ENCODE peak calls at places on chromosome 17, in nine cellular contexts. R, G, B, T, M, E, Q, O and V are unnamed samples.

GRCh38 chr17:18182190-18182977 is 1.2 kb upstream of the ALKBH5 start:
- DNase-seq in R (no peak), G (peak), B (peak), T (no peak), M (no peak), E (no peak), Q (peak), O (no peak), V (peak)

GRCh38 chr17:74020522-74020921 is 183.0 kb upstream of the RPL38 start:
- DNase-seq in R (no peak), G (no peak), B (no peak), T (no peak), M (no peak), E (no peak), Q (no peak), O (no peak), V (no peak)

GRCh38 chr17:35684046-35684802 is 47.2 kb upstream of the RASL10B start:
- DNase-seq in R (no peak), G (no peak), B (no peak), T (no peak), M (no peak), E (no peak), Q (no peak), O (no peak), V (peak)

GRCh38 chr17:69733171-69734014 is 318.9 kb downstream of the MAP2K6 start:
- DNase-seq in R (peak), G (no peak), B (no peak), T (no peak), M (no peak), E (no peak), Q (peak), O (no peak), V (no peak)

GRCh38 chr17:43021739-43022512 is at the start of gene VAT1:
- DNase-seq in R (no peak), G (peak), B (peak), T (no peak), M (peak), E (peak), Q (peak), O (peak), V (peak)

GRCh38 chr17:5092139-5093010 is 14.1 kb downstream of the ZFP3 start:
- DNase-seq in R (no peak), G (no peak), B (no peak), T (no peak), M (no peak), E (no peak), Q (no peak), O (no peak), V (no peak)

GRCh38 chr17:5361426-5361825 is 58.0 kb downstream of the NUP88 start:
- DNase-seq in R (no peak), G (no peak), B (no peak), T (no peak), M (no peak), E (no peak), Q (no peak), O (no peak), V (peak)

GRCh38 chr17:53191878-53192277 is 630.8 kb upstream of the KIF2B start:
- DNase-seq in R (no peak), G (no peak), B (no peak), T (no peak), M (no peak), E (no peak), Q (no peak), O (no peak), V (peak)

GRCh38 chr17:72407336-72408121 is 286.7 kb downstream of the SOX9 start:
- DNase-seq in R (no peak), G (peak), B (peak), T (no peak), M (peak), E (no peak), Q (peak), O (no peak), V (peak)

GRCh38 chr17:57463103-57463885 is 207.0 kb downstream of the MSI2 start:
- DNase-seq in R (no peak), G (peak), B (no peak), T (no peak), M (no peak), E (no peak), Q (no peak), O (peak), V (no peak)

GRCh38 chr17:17789410-17789809 is 47.4 kb downstream of the SREBF1 start:
- DNase-seq in R (no peak), G (no peak), B (no peak), T (no peak), M (no peak), E (no peak), Q (no peak), O (no peak), V (no peak)

GRCh38 chr17:50037321-50038107 is 18.4 kb upstream of the ITGA3 start:
- DNase-seq in R (no peak), G (peak), B (peak), T (no peak), M (no peak), E (peak), Q (peak), O (no peak), V (no peak)

GRCh38 chr17:3961564-3962047 is 2.6 kb downstream of the ATP2A3 start:
- DNase-seq in R (no peak), G (peak), B (no peak), T (no peak), M (no peak), E (peak), Q (no peak), O (no peak), V (no peak)

GRCh38 chr17:37488607-37489196 is 989 bp upstream of the DUSP14 start:
- DNase-seq in R (peak), G (peak), B (peak), T (peak), M (peak), E (peak), Q (peak), O (peak), V (peak)

GRCh38 chr17:63819585-63820537 is 7.4 kb upstream of the PSMC5 start:
- DNase-seq in R (no peak), G (no peak), B (no peak), T (no peak), M (no peak), E (no peak), Q (no peak), O (no peak), V (no peak)

GRCh38 chr17:10727192-10727591 is 2.6 kb downstream of the TMEM220 start:
- DNase-seq in R (no peak), G (no peak), B (no peak), T (no peak), M (no peak), E (no peak), Q (no peak), O (no peak), V (no peak)

GRCh38 chr17:50045154-50045553 is 10.8 kb upstream of the ITGA3 start:
- DNase-seq in R (no peak), G (no peak), B (no peak), T (no peak), M (no peak), E (peak), Q (no peak), O (no peak), V (no peak)

GRCh38 chr17:50919321-50920040 is 53.3 kb upstream of the TOB1 start:
- DNase-seq in R (no peak), G (peak), B (peak), T (peak), M (peak), E (peak), Q (peak), O (peak), V (peak)

GRCh38 chr17:14203392-14203791 is 33.3 kb downstream of the CDRT15 start:
- DNase-seq in R (no peak), G (no peak), B (no peak), T (no peak), M (no peak), E (no peak), Q (no peak), O (peak), V (peak)

GRCh38 chr17:64617125-64617780 is 44.9 kb downstream of the SMURF2 start:
- DNase-seq in R (no peak), G (no peak), B (no peak), T (no peak), M (no peak), E (no peak), Q (no peak), O (no peak), V (no peak)

GRCh38 chr17:50205111-50205821 is 3.8 kb upstream of the COL1A1 start:
- DNase-seq in R (no peak), G (peak), B (no peak), T (no peak), M (no peak), E (no peak), Q (no peak), O (no peak), V (no peak)

GRCh38 chr17:68972119-68972704 is 17.0 kb upstream of the ABCA8 start:
- DNase-seq in R (no peak), G (no peak), B (no peak), T (no peak), M (no peak), E (no peak), Q (no peak), O (peak), V (peak)

GRCh38 chr17:16001498-16001897 is 1.9 kb downstream of the TTC19 start:
- DNase-seq in R (no peak), G (no peak), B (no peak), T (no peak), M (no peak), E (no peak), Q (no peak), O (no peak), V (no peak)

GRCh38 chr17:62111562-62112180 is 46.6 kb upstream of the MED13 start:
- DNase-seq in R (no peak), G (peak), B (no peak), T (no peak), M (no peak), E (no peak), Q (no peak), O (no peak), V (peak)
- TF ChIP-seq POLR2AphosphoS5 in R (no peak), G (no peak), B (no peak), T (no peak), M (no peak), E (no peak), Q (no peak), O (no peak), V (no peak)

GRCh38 chr17:40065041-40065770 is 2.4 kb downstream of the THRA start:
- DNase-seq in R (no peak), G (no peak), B (no peak), T (no peak), M (no peak), E (no peak), Q (no peak), O (no peak), V (no peak)
- H3K4me3 ChIP-seq in R (peak), G (peak), B (peak), T (peak), M (peak), E (no peak), Q (no peak), O (no peak), V (peak)

GRCh38 chr17:7315570-7316243 is 547 bp upstream of the GPS2 start:
- DNase-seq in R (no peak), G (no peak), B (peak), T (no peak), M (peak), E (peak), Q (no peak), O (no peak), V (no peak)
- TF ChIP-seq POLR2AphosphoS5 in R (no peak), G (no peak), B (no peak), T (no peak), M (no peak), E (no peak), Q (no peak), O (no peak), V (no peak)

GRCh38 chr17:76544916-76545365 is 5.1 kb downstream of the PRCD start:
- DNase-seq in R (no peak), G (no peak), B (no peak), T (no peak), M (no peak), E (peak), Q (no peak), O (no peak), V (no peak)

GRCh38 chr17:76542984-76543383 is 3.1 kb downstream of the PRCD start:
- DNase-seq in R (no peak), G (no peak), B (no peak), T (no peak), M (no peak), E (peak), Q (no peak), O (no peak), V (peak)

GRCh38 chr17:76544123-76544915 is 4.5 kb downstream of the PRCD start:
- DNase-seq in R (no peak), G (no peak), B (no peak), T (no peak), M (no peak), E (peak), Q (no peak), O (no peak), V (peak)

GRCh38 chr17:76542566-76542971 is 2.7 kb downstream of the PRCD start:
- DNase-seq in R (no peak), G (no peak), B (no peak), T (no peak), M (no peak), E (peak), Q (no peak), O (no peak), V (peak)

GRCh38 chr17:76543482-76544122 is 3.8 kb downstream of the PRCD start:
- DNase-seq in R (no peak), G (no peak), B (no peak), T (no peak), M (no peak), E (peak), Q (no peak), O (no peak), V (peak)
- H3K4me3 ChIP-seq in R (no peak), G (no peak), B (no peak), T (no peak), M (no peak), E (no peak), Q (no peak), O (no peak), V (no peak)

GRCh38 chr17:28397275-28397674 is 8.7 kb downstream of the SLC46A1 start:
- DNase-seq in R (no peak), G (no peak), B (no peak), T (no peak), M (no peak), E (no peak), Q (no peak), O (no peak), V (no peak)

GRCh38 chr17:28395426-28395825 is 10.6 kb downstream of the SLC46A1 start:
- DNase-seq in R (no peak), G (no peak), B (no peak), T (no peak), M (no peak), E (no peak), Q (no peak), O (no peak), V (no peak)

GRCh38 chr17:28396635-28397239 is 9.3 kb downstream of the SLC46A1 start:
- DNase-seq in R (no peak), G (no peak), B (no peak), T (no peak), M (no peak), E (no peak), Q (no peak), O (no peak), V (peak)

GRCh38 chr17:28394717-28395116 is 11.3 kb downstream of the SLC46A1 start:
- DNase-seq in R (no peak), G (no peak), B (no peak), T (no peak), M (no peak), E (no peak), Q (no peak), O (no peak), V (no peak)

GRCh38 chr17:28395968-28396367 is 10.0 kb downstream of the SLC46A1 start:
- DNase-seq in R (no peak), G (no peak), B (no peak), T (no peak), M (no peak), E (no peak), Q (no peak), O (no peak), V (no peak)
- TF ChIP-seq POLR2AphosphoS5 in R (no peak), G (no peak), B (no peak), T (no peak), M (no peak), E (no peak), Q (no peak), O (no peak), V (no peak)

GRCh38 chr17:28737770-28738679 is 5.8 kb upstream of the TRAF4 start:
- DNase-seq in R (no peak), G (peak), B (no peak), T (no peak), M (no peak), E (peak), Q (no peak), O (no peak), V (no peak)
- H3K4me3 ChIP-seq in R (no peak), G (no peak), B (no peak), T (no peak), M (no peak), E (no peak), Q (no peak), O (no peak), V (no peak)